ENCODE peak calls at places on chromosomes 4 and X, in six cellular contexts. One of them, this sample, is unnamed. For H3K4me1, the result is how much of the 10 kb centered on the place peaks cover.

GRCh38 chrX:140229187-140229586 is 263.9 kb upstream of the CXorf66 start:
- DNase-seq in spleen: no peak
- DNase-seq in SK-N-SH: no peak
- DNase-seq in CD8-positive, alpha-beta memory T cell: no peak
- DNase-seq in GM23338: peak
- DNase-seq in heart left ventricle: no peak
- DNase-seq in this sample: no peak

GRCh38 chr4:6840062-6840976 is 57.8 kb downstream of the KIAA0232 start:
- DNase-seq in spleen: no peak
- DNase-seq in SK-N-SH: no peak
- DNase-seq in CD8-positive, alpha-beta memory T cell: no peak
- DNase-seq in GM23338: no peak
- DNase-seq in heart left ventricle: peak
- DNase-seq in this sample: peak

GRCh38 chr4:142512161-142512560 is 333.9 kb downstream of the INPP4B start:
- DNase-seq in spleen: no peak
- DNase-seq in SK-N-SH: no peak
- DNase-seq in CD8-positive, alpha-beta memory T cell: no peak
- DNase-seq in GM23338: no peak
- DNase-seq in heart left ventricle: no peak
- DNase-seq in this sample: no peak

GRCh38 chr4:71050809-71051208 is 57.4 kb downstream of the DCK start:
- DNase-seq in spleen: no peak
- DNase-seq in SK-N-SH: no peak
- DNase-seq in CD8-positive, alpha-beta memory T cell: no peak
- DNase-seq in GM23338: no peak
- DNase-seq in heart left ventricle: no peak
- DNase-seq in this sample: no peak

GRCh38 chrX:75522565-75523411 is at the start of gene ZDHHC15:
- DNase-seq in spleen: peak
- DNase-seq in SK-N-SH: peak
- DNase-seq in CD8-positive, alpha-beta memory T cell: peak
- DNase-seq in GM23338: peak
- DNase-seq in heart left ventricle: peak
- DNase-seq in this sample: peak

GRCh38 chr4:22485751-22486150 is 30.1 kb downstream of the ADGRA3 start:
- DNase-seq in spleen: no peak
- DNase-seq in SK-N-SH: peak
- DNase-seq in CD8-positive, alpha-beta memory T cell: no peak
- DNase-seq in GM23338: no peak
- DNase-seq in heart left ventricle: no peak
- DNase-seq in this sample: peak

GRCh38 chr4:87677731-87678130 is 27.7 kb downstream of the DMP1 start:
- DNase-seq in spleen: no peak
- DNase-seq in SK-N-SH: no peak
- DNase-seq in CD8-positive, alpha-beta memory T cell: no peak
- DNase-seq in GM23338: no peak
- DNase-seq in heart left ventricle: peak
- DNase-seq in this sample: no peak

GRCh38 chr4:15361529-15361928 is 66.3 kb upstream of the C1QTNF7 start:
- DNase-seq in spleen: no peak
- DNase-seq in SK-N-SH: no peak
- DNase-seq in CD8-positive, alpha-beta memory T cell: no peak
- DNase-seq in GM23338: no peak
- DNase-seq in heart left ventricle: no peak
- DNase-seq in this sample: no peak

GRCh38 chr4:16833722-16834121 is 64.7 kb downstream of the LDB2 start:
- DNase-seq in spleen: no peak
- DNase-seq in SK-N-SH: no peak
- DNase-seq in CD8-positive, alpha-beta memory T cell: no peak
- DNase-seq in GM23338: no peak
- DNase-seq in heart left ventricle: no peak
- DNase-seq in this sample: no peak

GRCh38 chr4:159267023-159267939 is 164.4 kb downstream of the RAPGEF2 start:
- DNase-seq in spleen: no peak
- DNase-seq in SK-N-SH: peak
- DNase-seq in CD8-positive, alpha-beta memory T cell: no peak
- DNase-seq in GM23338: no peak
- DNase-seq in heart left ventricle: no peak
- DNase-seq in this sample: peak
- H3K4me3 ChIP-seq in spleen: no peak
- H3K4me3 ChIP-seq in SK-N-SH: peak
- H3K4me3 ChIP-seq in CD8-positive, alpha-beta memory T cell: no peak
- H3K4me3 ChIP-seq in GM23338: no peak
- H3K4me3 ChIP-seq in heart left ventricle: peak
- H3K4me3 ChIP-seq in this sample: no peak

DNA sequence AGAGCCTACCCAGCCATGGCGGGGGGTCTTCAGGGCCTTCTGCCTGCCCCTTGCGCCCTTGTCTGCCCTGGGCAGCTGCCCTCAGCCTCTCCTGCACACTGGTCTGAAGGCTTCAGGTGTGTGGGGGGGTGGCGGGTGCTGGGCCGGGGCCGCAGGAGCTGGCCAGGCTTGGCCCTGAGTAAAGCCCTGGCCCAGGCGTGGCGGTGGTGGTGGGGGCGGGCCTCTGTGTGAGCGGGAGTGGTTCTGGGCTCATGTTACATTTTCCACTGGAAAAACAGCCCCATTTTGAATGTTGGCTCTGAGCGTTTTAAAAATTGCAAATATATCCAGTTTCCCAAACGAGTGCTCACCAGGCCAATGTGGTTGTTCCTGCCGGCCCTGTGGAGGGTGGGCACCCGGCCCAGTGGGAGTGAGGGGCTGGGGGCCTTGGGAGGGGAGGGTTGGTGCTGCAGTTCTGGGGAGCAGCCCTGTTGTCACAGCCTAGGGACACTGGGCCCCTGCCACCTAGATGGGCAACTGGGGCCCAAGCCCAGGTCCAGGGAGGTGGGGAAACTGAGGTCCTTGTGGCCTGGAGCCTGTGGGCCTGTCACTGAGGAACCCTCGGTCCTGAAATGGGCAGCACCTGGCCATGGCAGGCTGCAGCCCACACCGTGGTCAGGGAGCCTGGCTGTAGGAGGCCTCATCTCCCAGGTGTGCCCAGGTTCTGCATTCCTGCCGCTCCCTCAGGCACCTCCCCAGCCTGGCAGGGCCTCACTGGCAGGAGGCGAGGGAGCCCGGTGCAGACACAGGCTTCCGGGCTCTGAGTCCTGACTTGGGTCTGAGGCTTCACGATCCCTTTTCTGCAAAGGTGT is 28.3 kb downstream of the FGFRL1 start:
- DNase-seq in spleen: no peak
- DNase-seq in SK-N-SH: no peak
- DNase-seq in CD8-positive, alpha-beta memory T cell: no peak
- DNase-seq in GM23338: no peak
- DNase-seq in heart left ventricle: no peak
- DNase-seq in this sample: peak
- H3K4me1 ChIP-seq in spleen: under half
- H3K4me1 ChIP-seq in SK-N-SH: under half
- H3K4me1 ChIP-seq in CD8-positive, alpha-beta memory T cell: under half
- H3K4me1 ChIP-seq in GM23338: under half
- H3K4me1 ChIP-seq in heart left ventricle: under half
- H3K4me1 ChIP-seq in this sample: under half

GRCh38 chrX:129626026-129626425 is 28.7 kb downstream of the APLN start:
- DNase-seq in spleen: no peak
- DNase-seq in SK-N-SH: no peak
- DNase-seq in CD8-positive, alpha-beta memory T cell: no peak
- DNase-seq in GM23338: no peak
- DNase-seq in heart left ventricle: no peak
- DNase-seq in this sample: peak
- H3K27ac ChIP-seq in spleen: no peak
- H3K27ac ChIP-seq in SK-N-SH: no peak
- H3K27ac ChIP-seq in CD8-positive, alpha-beta memory T cell: no peak
- H3K27ac ChIP-seq in GM23338: no peak
- H3K27ac ChIP-seq in heart left ventricle: no peak
- H3K27ac ChIP-seq in this sample: no peak

GRCh38 chr4:4387531-4388311 is 819 bp downstream of the NSG1 start:
- DNase-seq in spleen: no peak
- DNase-seq in SK-N-SH: peak
- DNase-seq in CD8-positive, alpha-beta memory T cell: peak
- DNase-seq in GM23338: peak
- DNase-seq in heart left ventricle: no peak
- DNase-seq in this sample: no peak

GRCh38 chr4:4386736-4387392 is at the start of gene NSG1:
- DNase-seq in spleen: no peak
- DNase-seq in SK-N-SH: no peak
- DNase-seq in CD8-positive, alpha-beta memory T cell: peak
- DNase-seq in GM23338: peak
- DNase-seq in heart left ventricle: no peak
- DNase-seq in this sample: peak

GRCh38 chr4:4388836-4389575 is 2.1 kb downstream of the NSG1 start:
- DNase-seq in spleen: no peak
- DNase-seq in SK-N-SH: no peak
- DNase-seq in CD8-positive, alpha-beta memory T cell: no peak
- DNase-seq in GM23338: no peak
- DNase-seq in heart left ventricle: no peak
- DNase-seq in this sample: no peak

GRCh38 chr4:4390046-4390445 is 3.1 kb downstream of the NSG1 start:
- DNase-seq in spleen: no peak
- DNase-seq in SK-N-SH: no peak
- DNase-seq in CD8-positive, alpha-beta memory T cell: no peak
- DNase-seq in GM23338: no peak
- DNase-seq in heart left ventricle: no peak
- DNase-seq in this sample: no peak

GRCh38 chr4:4388418-4388817 is 1.5 kb downstream of the NSG1 start:
- DNase-seq in spleen: no peak
- DNase-seq in SK-N-SH: no peak
- DNase-seq in CD8-positive, alpha-beta memory T cell: no peak
- DNase-seq in GM23338: no peak
- DNase-seq in heart left ventricle: no peak
- DNase-seq in this sample: no peak
- H3K4me3 ChIP-seq in spleen: no peak
- H3K4me3 ChIP-seq in SK-N-SH: no peak
- H3K4me3 ChIP-seq in CD8-positive, alpha-beta memory T cell: no peak
- H3K4me3 ChIP-seq in GM23338: peak
- H3K4me3 ChIP-seq in heart left ventricle: no peak
- H3K4me3 ChIP-seq in this sample: no peak

GRCh38 chrX:19744231-19744630 is 143.2 kb downstream of the SH3KBP1 start:
- DNase-seq in spleen: no peak
- DNase-seq in SK-N-SH: no peak
- DNase-seq in CD8-positive, alpha-beta memory T cell: no peak
- DNase-seq in GM23338: no peak
- DNase-seq in heart left ventricle: no peak
- DNase-seq in this sample: no peak
- H3K4me1 ChIP-seq in spleen: under half
- H3K4me1 ChIP-seq in SK-N-SH: under half
- H3K4me1 ChIP-seq in CD8-positive, alpha-beta memory T cell: half or more
- H3K4me1 ChIP-seq in GM23338: under half
- H3K4me1 ChIP-seq in heart left ventricle: under half
- H3K4me1 ChIP-seq in this sample: under half

This sample was measured in cardiac muscle cell.